ENCODE peak calls at places on chromosomes 4 and X, in eight cellular contexts. F, U, T, L, Y, P, K and I are unnamed samples.

GRCh38 chr4:90546114-90546513 is 418.9 kb downstream of the CCSER1 start:
- DNase-seq in T (no peak), Y (no peak), K (no peak), U (no peak), L (no peak), P (no peak), F (no peak), I (no peak)

GRCh38 chrX:121121021-121121420 is 73.6 kb downstream of the GLUD2 start:
- DNase-seq in Y (no peak), K (no peak), L (no peak), T (no peak), P (no peak), F (no peak), U (no peak), I (no peak)

GRCh38 chr4:109472343-109472761 is 38.7 kb downstream of the SEC24B start:
- DNase-seq in L (no peak), F (peak), U (peak), K (no peak), P (no peak), Y (no peak), T (no peak), I (no peak)

GRCh38 chr4:7647932-7648812 is 213.4 kb upstream of the PSAPL1 start:
- DNase-seq in P (no peak), U (no peak), F (peak), Y (no peak), T (no peak), K (no peak), L (peak), I (no peak)

GRCh38 chr4:38131371-38132139 is 171.4 kb downstream of the PTTG2 start:
- DNase-seq in P (peak), L (no peak), Y (no peak), U (no peak), F (peak), K (no peak), T (no peak), I (no peak)

GRCh38 chr4:55083771-55084170 is 41.6 kb downstream of the KDR start:
- DNase-seq in U (no peak), P (no peak), T (no peak), F (no peak), Y (no peak), K (no peak), L (no peak), I (no peak)

GRCh38 chr4:94271248-94271647 is 63.6 kb downstream of the SMARCAD1 start:
- DNase-seq in P (no peak), U (no peak), T (no peak), F (no peak), Y (no peak), K (no peak), L (no peak), I (no peak)

GRCh38 chrX:41384041-41384705 is 50.2 kb downstream of the DDX3X start:
- DNase-seq in K (peak), P (no peak), Y (peak), L (no peak), U (peak), T (no peak), F (peak), I (peak)

GRCh38 chrX:119625843-119626242 is 19.6 kb upstream of the NKRF start:
- DNase-seq in P (no peak), K (no peak), T (no peak), Y (no peak), F (no peak), L (no peak), U (no peak), I (no peak)

GRCh38 chr4:67273676-67274075 is 271.6 kb downstream of the CENPC start:
- DNase-seq in P (no peak), F (no peak), L (no peak), K (no peak), U (no peak), T (no peak), Y (no peak), I (no peak)

GRCh38 chr4:3736806-3737205 is 29.4 kb upstream of the ADRA2C start:
- DNase-seq in P (no peak), T (no peak), U (no peak), F (no peak), L (no peak), K (no peak), Y (no peak), I (no peak)

GRCh38 chr4:6228158-6229067 is 28.1 kb upstream of the JAKMIP1 start:
- DNase-seq in F (no peak), Y (no peak), P (peak), T (no peak), K (no peak), L (no peak), U (no peak), I (no peak)

GRCh38 chrX:108216862-108217571 is 125.4 kb downstream of the ATG4A start:
- DNase-seq in F (peak), U (no peak), K (no peak), Y (no peak), P (no peak), L (no peak), T (no peak), I (no peak)

GRCh38 chr4:127698789-127699200 is 31.4 kb upstream of the SLC25A31 start:
- DNase-seq in K (no peak), P (no peak), Y (peak), T (no peak), L (no peak), U (no peak), F (peak), I (no peak)

GRCh38 chrX:73855546-73855945 is 292.5 kb downstream of the CHIC1 start:
- DNase-seq in T (peak), K (peak), P (peak), L (peak), U (peak), Y (peak), F (peak), I (peak)